ENCODE peak calls at places on chromosome 15, in four cellular contexts. C, X, R and M are unnamed samples.

GRCh38 chr15:43293402-43293801 is 26.7 kb upstream of the TGM5 start:
- DNase-seq in C (peak), X (no peak), R (no peak), M (peak)

GRCh38 chr15:69554321-69554961 is 101.8 kb downstream of the RPLP1 start:
- DNase-seq in C (no peak), X (no peak), R (no peak), M (no peak)

GRCh38 chr15:28271697-28272250 is 50.2 kb downstream of the HERC2 start:
- DNase-seq in C (no peak), X (no peak), R (no peak), M (no peak)

GRCh38 chr15:62444104-62445027 is 279.3 kb upstream of the C2CD4B start:
- DNase-seq in C (no peak), X (no peak), R (no peak), M (no peak)

GRCh38 chr15:89893027-89893426 is 767 bp downstream of the AP3S2 start:
- DNase-seq in C (no peak), X (no peak), R (no peak), M (no peak)

GRCh38 chr15:39587291-39587909 is 6.5 kb downstream of the THBS1 start:
- DNase-seq in C (no peak), X (no peak), R (no peak), M (no peak)

GRCh38 chr15:31255732-31256384 is 70.8 kb upstream of the KLF13 start:
- DNase-seq in C (no peak), X (no peak), R (no peak), M (no peak)

GRCh38 chr15:60844431-60845174 is 365.7 kb upstream of the ICE2 start:
- DNase-seq in C (no peak), X (no peak), R (no peak), M (no peak)

GRCh38 chr15:63967616-63968015 is 78.7 kb downstream of the DAPK2 start:
- DNase-seq in C (no peak), X (no peak), R (no peak), M (no peak)

GRCh38 chr15:56758770-56759449 is 25.6 kb upstream of the ZNF280D start:
- DNase-seq in C (no peak), X (no peak), R (no peak), M (no peak)

GRCh38 chr15:100114526-100114925 is 227.2 kb downstream of the ADAMTS17 start:
- DNase-seq in C (no peak), X (no peak), R (no peak), M (no peak)

GRCh38 chr15:22949074-22949547 is 31.1 kb downstream of the CYFIP1 start:
- DNase-seq in C (peak), X (no peak), R (peak), M (peak)

DNA sequence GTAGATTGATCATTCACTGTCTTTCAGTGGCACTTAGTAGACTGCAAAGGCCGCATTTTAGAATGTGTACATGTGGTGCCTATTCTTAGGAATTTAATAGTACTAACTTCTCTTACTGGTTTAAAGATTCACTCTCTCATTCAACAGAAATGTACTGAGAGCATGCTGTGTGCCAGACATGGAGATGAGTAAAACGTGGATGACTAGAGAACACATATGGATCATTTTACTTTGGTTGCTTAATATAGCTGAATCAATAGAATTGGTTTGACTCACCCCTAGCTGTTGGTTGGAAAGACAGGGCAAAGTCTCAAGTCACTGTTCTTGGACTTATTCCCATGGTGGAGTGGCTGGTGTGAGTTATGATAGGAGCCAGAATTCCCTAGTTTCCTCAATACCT is 109.1 kb upstream of the TNFAIP8L3 start:
- DNase-seq in C (no peak), X (no peak), R (no peak), M (no peak)
- TF ChIP-seq TAF1 in C (no peak), X (no peak), R (no peak), M (no peak)

GRCh38 chr15:42136513-42136912 is 19.9 kb downstream of the PLA2G4F start:
- DNase-seq in C (no peak), X (no peak), R (no peak), M (no peak)

GRCh38 chr15:42137461-42138261 is 18.8 kb downstream of the PLA2G4F start:
- DNase-seq in C (no peak), X (no peak), R (no peak), M (no peak)

GRCh38 chr15:42138968-42139386 is 17.5 kb downstream of the PLA2G4F start:
- DNase-seq in C (no peak), X (no peak), R (no peak), M (no peak)

GRCh38 chr15:42139596-42139995 is 16.8 kb downstream of the PLA2G4F start:
- DNase-seq in C (no peak), X (no peak), R (no peak), M (no peak)

GRCh38 chr15:42138411-42138810 is 18.0 kb downstream of the PLA2G4F start:
- DNase-seq in C (no peak), X (no peak), R (no peak), M (no peak)
- TF ChIP-seq TAF1 in C (no peak), X (no peak), R (no peak), M (no peak)

GRCh38 chr15:101167791-101168462 is 83.9 kb downstream of the CHSY1 start:
- DNase-seq in C (no peak), X (no peak), R (peak), M (peak)
- TF ChIP-seq TAF1 in C (no peak), X (no peak), R (no peak), M (peak)

GRCh38 chr15:45414215-45414885 is 36.0 kb upstream of the GATM start:
- DNase-seq in C (no peak), X (no peak), R (no peak), M (no peak)

DNA sequence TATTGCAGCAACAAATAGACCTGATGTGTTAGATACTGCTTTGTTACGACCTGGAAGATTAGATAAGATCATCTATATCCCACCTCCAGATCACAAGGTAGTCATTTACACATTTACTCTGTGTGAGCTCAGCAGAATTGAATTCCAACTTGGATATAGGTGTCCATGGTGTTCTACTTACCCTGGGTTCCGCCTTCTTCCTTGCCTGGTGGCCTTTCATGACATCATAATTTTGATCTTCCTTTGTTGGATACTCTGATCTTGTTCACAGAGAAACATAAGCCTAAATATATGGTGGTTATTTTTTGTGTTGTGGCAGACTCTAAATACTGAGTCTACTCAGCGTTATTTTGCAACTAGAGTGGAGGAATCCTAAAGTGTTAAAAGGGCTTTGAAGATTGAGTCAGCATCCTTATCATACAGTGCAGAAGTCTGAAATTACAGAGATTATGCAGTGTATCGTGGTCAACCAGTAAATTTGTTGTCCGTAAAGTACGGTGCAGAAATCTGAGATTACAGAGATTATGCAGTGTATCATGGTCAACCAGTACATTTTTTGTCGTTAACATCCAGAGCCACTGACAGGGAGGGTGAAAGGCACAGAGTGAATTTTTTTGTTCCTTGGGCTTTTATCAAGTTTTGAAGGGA is 39.1 kb upstream of the GATM start:
- DNase-seq in C (no peak), X (no peak), R (no peak), M (peak)
- TF ChIP-seq TAF1 in C (no peak), X (no peak), R (no peak), M (no peak)

DNA sequence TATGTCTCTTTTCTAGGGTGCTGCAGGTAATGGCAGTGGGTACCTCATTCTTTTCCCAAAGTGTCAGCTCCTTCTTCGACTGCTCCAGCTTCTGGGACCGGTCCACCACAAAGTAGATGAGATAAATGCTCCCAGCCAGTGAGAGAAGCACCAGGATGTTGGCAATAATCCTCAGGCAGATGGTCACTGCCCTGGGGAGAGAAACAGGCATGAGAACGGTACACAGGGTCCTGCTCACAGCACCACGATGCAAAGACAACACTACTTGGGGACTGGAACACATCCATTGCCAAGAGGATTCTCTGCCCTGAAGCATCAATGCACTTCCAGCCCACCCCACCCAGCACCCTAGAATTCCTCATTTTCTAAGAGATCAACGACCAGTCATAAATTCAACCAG is 22.4 kb downstream of the TMC3 start:
- DNase-seq in C (no peak), X (no peak), R (no peak), M (no peak)
- TF ChIP-seq TAF1 in C (no peak), X (no peak), R (no peak), M (no peak)